ENCODE peak calls at places on chromosomes 1 and 21, in five cellular contexts. One of them, this sample, is unnamed.

GRCh38 chr1:91402023-91402422 is 2.6 kb downstream of the HFM1 start:
- DNase-seq in Caki2: peak
- DNase-seq in psoas muscle: no peak
- DNase-seq in left ventricle myocardium inferior: no peak
- DNase-seq in B cell: no peak
- DNase-seq in this sample: peak

GRCh38 chr1:25727026-25727818 is 72.8 kb upstream of the SELENON start:
- DNase-seq in Caki2: no peak
- DNase-seq in B cell: no peak
- DNase-seq in psoas muscle: no peak
- DNase-seq in left ventricle myocardium inferior: no peak
- DNase-seq in this sample: peak

GRCh38 chr1:45518910-45519309 is 2.8 kb downstream of the PRDX1 start:
- DNase-seq in Caki2: no peak
- DNase-seq in left ventricle myocardium inferior: no peak
- DNase-seq in psoas muscle: no peak
- DNase-seq in B cell: no peak
- DNase-seq in this sample: peak

GRCh38 chr1:76257823-76258222 is 183.3 kb downstream of the ST6GALNAC3 start:
- DNase-seq in B cell: no peak
- DNase-seq in Caki2: no peak
- DNase-seq in left ventricle myocardium inferior: no peak
- DNase-seq in psoas muscle: no peak
- DNase-seq in this sample: no peak

GRCh38 chr1:231200417-231201031 is 38.7 kb downstream of the TRIM67 start:
- DNase-seq in B cell: no peak
- DNase-seq in Caki2: no peak
- DNase-seq in left ventricle myocardium inferior: no peak
- DNase-seq in psoas muscle: no peak
- DNase-seq in this sample: peak

GRCh38 chr1:76868154-76868882 is 1.0 kb downstream of the ST6GALNAC5 start:
- DNase-seq in Caki2: no peak
- DNase-seq in left ventricle myocardium inferior: no peak
- DNase-seq in psoas muscle: peak
- DNase-seq in B cell: no peak
- DNase-seq in this sample: peak

GRCh38 chr1:67429528-67430357 is 459 bp downstream of the SERBP1 start:
- DNase-seq in left ventricle myocardium inferior: peak
- DNase-seq in Caki2: peak
- DNase-seq in psoas muscle: peak
- DNase-seq in B cell: no peak
- DNase-seq in this sample: no peak

GRCh38 chr1:93288558-93288957 is 57.1 kb upstream of the DR1 start:
- DNase-seq in left ventricle myocardium inferior: no peak
- DNase-seq in Caki2: no peak
- DNase-seq in B cell: no peak
- DNase-seq in psoas muscle: no peak
- DNase-seq in this sample: peak

GRCh38 chr21:14725219-14725618 is 179.1 kb upstream of the SAMSN1 start:
- DNase-seq in B cell: no peak
- DNase-seq in Caki2: no peak
- DNase-seq in psoas muscle: no peak
- DNase-seq in left ventricle myocardium inferior: no peak
- DNase-seq in this sample: no peak

GRCh38 chr21:18178509-18178908 is 66.1 kb upstream of the CHODL start:
- DNase-seq in psoas muscle: no peak
- DNase-seq in left ventricle myocardium inferior: no peak
- DNase-seq in B cell: no peak
- DNase-seq in Caki2: no peak
- DNase-seq in this sample: no peak

GRCh38 chr1:82386365-82387069 is 585.8 kb downstream of the ADGRL2 start:
- DNase-seq in left ventricle myocardium inferior: no peak
- DNase-seq in Caki2: peak
- DNase-seq in B cell: no peak
- DNase-seq in psoas muscle: no peak
- DNase-seq in this sample: no peak

GRCh38 chr1:116329524-116330341 is 43.3 kb upstream of the ATP1A1 start:
- DNase-seq in B cell: no peak
- DNase-seq in psoas muscle: no peak
- DNase-seq in left ventricle myocardium inferior: no peak
- DNase-seq in Caki2: no peak
- DNase-seq in this sample: peak

GRCh38 chr1:109652446-109652845 is 3.5 kb upstream of the GSTM4 start:
- DNase-seq in psoas muscle: no peak
- DNase-seq in B cell: no peak
- DNase-seq in Caki2: no peak
- DNase-seq in left ventricle myocardium inferior: no peak
- DNase-seq in this sample: no peak